ENCODE peak calls at places on chromosomes 13 and 19, in ten cellular contexts. J, K, L, Y, O, E, I, H, N and S are unnamed samples.
A peak's percentile ranks its signal among the peaks of the same experiment; 100 is the strongest.

GRCh38 chr19:29666634-29667389 is 1.6 kb downstream of the PLEKHF1 start:
- DNase-seq in H (peak; percentile 64), K (no peak), E (no peak), L (no peak), N (peak; percentile 75), I (no peak), Y (peak; percentile 72), O (peak; percentile 57), J (peak; percentile 74), S (no peak)

GRCh38 chr19:54335979-54336892 is 2.7 kb downstream of the LILRA4 start:
- DNase-seq in I (no peak), N (no peak), H (no peak), J (no peak), E (no peak), K (no peak), L (no peak), Y (no peak), O (no peak), S (no peak)

GRCh38 chr13:74210693-74211393 is 76.6 kb upstream of the KLF12 start:
- DNase-seq in H (peak; percentile 98), L (no peak), Y (peak; percentile 39), J (peak; percentile 23), I (no peak), E (peak; percentile 76), N (peak; percentile 96), O (peak; percentile 93), K (no peak), S (no peak)

GRCh38 chr13:24923305-24923640 is 159.3 kb downstream of the RNF17 start:
- DNase-seq in K (peak; percentile 25), H (peak; percentile 75), I (no peak), Y (no peak), N (peak; percentile 86), E (peak; percentile 47), L (no peak), J (no peak), O (peak; percentile 48), S (peak; percentile 10)

GRCh38 chr13:26557051-26557392 is 461 bp upstream of the WASF3 start:
- DNase-seq in H (no peak), K (no peak), O (no peak), I (no peak), E (no peak), N (no peak), Y (no peak), J (no peak), L (no peak), S (no peak)

GRCh38 chr13:74450525-74450845 is 316.3 kb upstream of the KLF12 start:
- DNase-seq in L (no peak), Y (no peak), H (no peak), N (no peak), J (no peak), E (no peak), K (no peak), I (no peak), O (no peak), S (no peak)

GRCh38 chr13:112674412-112675383 is 15.1 kb upstream of the ATP11A start:
- DNase-seq in N (no peak), I (no peak), H (no peak), K (no peak), J (no peak), O (peak; percentile 34), E (no peak), Y (no peak), L (no peak), S (no peak)

GRCh38 chr13:51894239-51894638 is 32.5 kb downstream of the CCDC70 start:
- DNase-seq in Y (no peak), E (no peak), K (no peak), L (no peak), I (no peak), H (no peak), J (no peak), N (no peak), O (no peak), S (no peak)

GRCh38 chr13:45393941-45394570 is 24.1 kb downstream of the SLC25A30 start:
- DNase-seq in H (peak; percentile 54), J (peak; percentile 62), I (no peak), O (no peak), L (no peak), Y (no peak), N (peak; percentile 67), E (no peak), K (no peak), S (no peak)